ENCODE peak calls at places on chromosomes 1 and 21, in ten cellular contexts. X, J, I, Y, B, T, C, E, Z and O are unnamed samples.

GRCh38 chr1:68140536-68140935 is 90.1 kb upstream of the DIRAS3 start:
- DNase-seq in X (peak; percentile 6), J (no peak), I (peak; percentile 14), Y (no peak), B (no peak), T (no peak), C (no peak), E (no peak), Z (no peak), O (no peak)

GRCh38 chr1:117942293-117942692 is 12.8 kb downstream of the WDR3 start:
- DNase-seq in X (peak; percentile 57), J (no peak), I (no peak), Y (no peak), B (no peak), T (no peak), C (no peak), E (no peak), Z (no peak), O (no peak)

GRCh38 chr1:233240839-233241682 is 54.5 kb downstream of the PCNX2 start:
- DNase-seq in X (peak; percentile 74), J (peak; percentile 28), I (no peak), Y (peak; percentile 69), B (no peak), T (peak; percentile 42), C (peak; percentile 51), E (no peak), Z (no peak), O (peak; percentile 60)

GRCh38 chr1:53198241-53198651 is 1.6 kb downstream of the CPT2 start:
- DNase-seq in X (peak; percentile 73), J (no peak), I (peak; percentile 51), Y (no peak), B (no peak), T (no peak), C (no peak), E (no peak), Z (no peak), O (no peak)

GRCh38 chr1:245008761-245009160 is 144.4 kb upstream of the HNRNPU start:
- DNase-seq in X (no peak), J (no peak), I (no peak), Y (no peak), B (no peak), T (no peak), C (no peak), E (no peak), Z (no peak), O (no peak)

GRCh38 chr1:66695121-66695520 is 57.1 kb upstream of the DYNLT5 start:
- DNase-seq in X (no peak), J (no peak), I (no peak), Y (no peak), B (no peak), T (no peak), C (no peak), E (no peak), Z (no peak), O (no peak)

GRCh38 chr1:230794431-230794830 is 47.2 kb downstream of the CAPN9 start:
- DNase-seq in X (peak; percentile 19), J (no peak), I (no peak), Y (no peak), B (no peak), T (no peak), C (no peak), E (no peak), Z (no peak), O (no peak)

GRCh38 chr1:1732381-1732780 is 8.2 kb upstream of the CDK11A start:
- DNase-seq in X (no peak), J (no peak), I (no peak), Y (no peak), B (no peak), T (no peak), C (no peak), E (no peak), Z (no peak), O (no peak)

GRCh38 chr21:38815060-38815405 is 9.3 kb downstream of the ETS2 start:
- DNase-seq in X (peak; percentile 53), J (no peak), I (peak; percentile 48), Y (no peak), B (no peak), T (no peak), C (no peak), E (no peak), Z (no peak), O (no peak)

GRCh38 chr1:173364827-173365226 is 112.3 kb upstream of the PRDX6 start:
- DNase-seq in X (no peak), J (no peak), I (no peak), Y (no peak), B (no peak), T (no peak), C (no peak), E (no peak), Z (no peak), O (no peak)

GRCh38 chr1:42419449-42419848 is 36.4 kb downstream of the ZMYND12 start:
- DNase-seq in X (peak; percentile 17), J (no peak), I (no peak), Y (no peak), B (no peak), T (no peak), C (no peak), E (no peak), Z (no peak), O (peak; percentile 4)

DNA sequence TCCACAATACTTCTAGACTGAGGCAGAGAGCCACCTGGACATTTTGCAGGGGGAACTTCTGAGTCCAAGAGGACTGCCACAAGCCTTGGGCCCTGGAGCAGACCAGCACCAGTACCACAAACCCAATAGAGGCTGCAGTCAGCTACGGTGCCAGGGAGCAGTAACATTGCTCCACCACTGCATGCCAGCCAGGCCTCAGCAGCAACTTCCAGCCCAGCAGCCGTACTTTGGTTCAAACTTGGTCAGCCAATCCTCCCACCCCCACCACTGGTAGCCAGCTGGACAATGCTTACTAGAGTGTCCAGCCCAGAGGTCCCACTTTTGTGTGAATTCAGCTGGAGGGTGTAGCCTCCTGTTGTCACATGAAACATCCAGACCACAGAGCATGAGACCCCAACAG is 107.4 kb downstream of the SLC5A9 start:
- DNase-seq in X (no peak), J (no peak), I (no peak), Y (no peak), B (no peak), T (no peak), C (no peak), E (no peak), Z (no peak), O (no peak)
- H3K27ac ChIP-seq in X (no peak overlapping the region), J (no peak overlapping the region), I (no peak overlapping the region), Y (no peak overlapping the region), B (no peak overlapping the region), T (no peak overlapping the region), C (no peak overlapping the region), E (no peak overlapping the region), Z (no peak overlapping the region), O (no peak overlapping the region)

DNA sequence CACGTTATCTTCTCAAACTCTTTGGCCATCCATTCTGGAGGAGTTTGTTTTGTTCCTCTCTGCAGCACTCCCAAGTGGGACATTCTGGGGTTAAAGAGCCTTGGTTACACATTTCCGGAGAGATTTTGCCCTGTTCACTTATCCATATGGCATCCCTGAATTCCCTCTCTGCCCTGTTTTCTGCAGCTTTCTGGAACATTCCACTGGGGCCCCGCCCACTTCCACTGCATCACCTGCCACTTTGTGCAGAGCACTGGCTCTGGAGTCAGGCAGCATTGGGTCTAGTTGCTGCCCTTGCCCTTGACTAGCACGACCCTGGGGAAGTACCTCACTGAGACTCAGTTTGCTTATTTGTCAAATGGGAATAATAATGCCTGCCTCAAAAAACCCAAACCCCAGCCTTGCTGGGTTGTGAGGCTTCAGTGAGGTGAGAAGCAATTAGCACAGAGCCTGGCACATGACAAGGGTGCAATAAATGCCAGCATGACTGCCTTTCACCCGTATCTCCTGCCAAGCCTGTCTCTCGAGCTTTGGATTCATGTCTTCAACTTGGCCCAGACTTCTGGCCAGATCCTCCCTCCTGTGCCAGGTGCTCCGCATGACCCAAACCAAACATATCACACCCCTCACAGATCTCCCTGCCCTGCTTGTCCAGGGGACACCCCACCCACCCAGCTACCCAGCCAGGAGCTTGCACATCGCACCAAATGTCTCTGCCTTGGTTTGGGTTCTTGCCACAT is 38.3 kb downstream of the IL6R start:
- DNase-seq in X (no peak), J (no peak), I (no peak), Y (no peak), B (no peak), T (no peak), C (no peak), E (no peak), Z (no peak), O (no peak)
- H3K27ac ChIP-seq in X (no peak overlapping the region), J (no peak overlapping the region), I (no peak overlapping the region), Y (no peak overlapping the region), B (no peak overlapping the region), T (no peak overlapping the region), C (no peak overlapping the region), E (no peak overlapping the region), Z (no peak overlapping the region), O (no peak overlapping the region)

DNA sequence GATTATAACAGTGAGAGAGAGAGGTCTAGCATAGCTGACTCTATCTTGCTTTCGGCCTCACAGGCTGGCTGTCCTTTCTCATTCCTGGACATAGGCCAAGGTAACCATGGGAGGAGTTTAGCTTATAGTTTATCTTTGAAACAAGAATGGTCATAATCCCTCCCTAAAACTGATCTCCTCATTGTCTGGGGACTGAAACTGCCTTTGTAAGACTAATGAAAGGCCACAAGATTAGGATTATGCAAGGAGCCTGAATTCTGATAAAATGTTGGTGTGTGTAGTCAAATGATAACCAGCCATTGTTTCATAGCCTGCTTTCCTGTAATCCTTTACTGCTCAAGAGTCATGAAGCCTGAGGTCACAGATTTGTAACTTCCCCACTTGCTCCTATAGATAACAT is 131.9 kb upstream of the LYPLAL1 start:
- DNase-seq in X (no peak), J (no peak), I (peak; percentile 9), Y (no peak), B (no peak), T (no peak), C (no peak), E (no peak), Z (no peak), O (no peak)
- H3K27ac ChIP-seq in X (no peak overlapping the region), J (no peak overlapping the region), I (no peak overlapping the region), Y (no peak overlapping the region), B (no peak overlapping the region), T (no peak overlapping the region), C (no peak overlapping the region), E (no peak overlapping the region), Z (no peak overlapping the region), O (no peak overlapping the region)

GRCh38 chr1:61727544-61727943 is 2.6 kb upstream of the TM2D1 start:
- DNase-seq in X (no peak), J (no peak), I (no peak), Y (no peak), B (no peak), T (no peak), C (no peak), E (no peak), Z (no peak), O (no peak)

DNA sequence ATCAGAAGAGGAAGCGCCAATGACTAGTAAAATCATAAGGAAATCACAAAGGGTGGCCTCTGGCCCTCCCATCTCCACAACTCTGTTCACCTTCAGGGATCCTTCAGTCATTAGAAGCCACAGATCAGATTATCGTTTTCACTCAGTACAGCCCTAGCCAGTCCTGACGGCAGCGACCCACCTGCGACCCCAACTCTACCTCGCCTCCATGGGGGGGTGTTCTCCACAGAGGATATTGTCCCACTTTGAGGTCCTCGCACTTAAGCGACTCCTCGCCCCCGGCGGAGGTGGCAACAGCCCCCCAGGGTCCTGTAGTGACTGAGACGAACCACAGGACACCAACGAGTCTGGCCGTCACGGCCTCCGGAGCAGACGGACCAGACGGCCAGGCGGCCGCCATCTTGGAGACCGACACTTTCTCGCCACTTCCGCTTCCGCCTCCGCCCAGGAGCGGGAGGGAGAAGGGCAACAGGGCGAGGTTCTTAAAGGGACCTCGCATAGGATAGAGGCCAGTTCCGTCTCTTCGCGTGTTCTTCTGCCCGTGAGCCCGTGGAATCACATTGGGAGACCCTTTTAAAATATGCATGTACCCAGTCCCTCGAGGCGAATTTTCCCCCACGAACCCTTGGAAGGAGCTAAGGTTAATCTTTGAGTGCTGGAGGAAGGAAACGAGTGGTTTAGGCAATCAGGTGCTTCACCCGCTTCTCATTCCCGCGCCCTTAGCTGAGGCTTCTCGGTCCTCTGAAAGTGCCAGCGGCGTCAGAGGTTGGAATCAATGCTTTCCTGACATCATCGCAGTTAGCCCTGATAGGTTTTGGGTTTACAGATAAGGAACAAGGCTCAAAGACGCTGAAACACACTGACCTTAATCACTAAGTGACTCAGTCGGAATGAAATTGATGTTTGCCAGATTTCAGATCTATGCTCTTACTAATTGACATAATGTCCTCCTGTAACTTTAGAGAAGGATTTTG is at the start of gene TM2D1:
- DNase-seq in X (peak; percentile 96), J (peak; percentile 83), I (peak; percentile 86), Y (peak; percentile 95), B (peak; percentile 96), T (peak; percentile 91), C (peak; percentile 93), E (peak; percentile 85), Z (peak; percentile 91), O (peak; percentile 81)
- H3K27ac ChIP-seq in X (peak within 1 kb of the TSS; percentile 72), J (peak within 1 kb of the TSS; percentile 96), I (peak within 1 kb of the TSS; percentile 96), Y (peak within 1 kb of the TSS; percentile 87), B (peak within 1 kb of the TSS; percentile 89), T (peak within 1 kb of the TSS; percentile 89), C (peak within 1 kb of the TSS; percentile 96), E (peak within 1 kb of the TSS; percentile 92), Z (peak within 1 kb of the TSS; percentile 52), O (peak within 1 kb of the TSS; percentile 84)